ENCODE peak calls at places on chromosomes 13 and 19, in nine cellular contexts. S is NCI-H774; H is neural progenitor cell; Q is HTR-8/SVneo; P is stimulated activated CD4-positive, alpha-beta T cell treated with anti-CD3 and anti-CD28 coated beads, Interleukin-1b, Interleukin-23, amount 100 ng/mL, for 1 hour; W is astrocyte of the spinal cord; B is progenitor cell of endocrine pancreas; I is EH; N is anterior cingulate cortex. U is an unnamed sample.

GRCh38 chr19:1087813-1088418 is 7.3 kb downstream of the POLR2E start:
- DNase-seq in S (no peak), H (no peak), Q (no peak), P (no peak), W (no peak), B (no peak), I (no peak), N (no peak), U (no peak)

GRCh38 chr19:10256551-10256950 is 4.5 kb downstream of the MRPL4 start:
- DNase-seq in S (no peak), H (no peak), Q (no peak), P (no peak), W (no peak), B (no peak), I (no peak), N (no peak), U (no peak)

GRCh38 chr19:40702337-40703012 is 12.0 kb upstream of the NUMBL start:
- DNase-seq in S (no peak), H (peak; percentile 70), Q (no peak), P (no peak), W (peak; percentile 15), B (peak; percentile 35), I (peak; percentile 21), N (peak; percentile 41), U (no peak)

GRCh38 chr13:90839061-90839460 is 508.4 kb upstream of the MIR17HG start:
- DNase-seq in S (no peak), H (no peak), Q (no peak), P (no peak), W (no peak), B (no peak), I (no peak), N (no peak), U (no peak)

GRCh38 chr19:44741841-44742352 is 6.6 kb upstream of the BCL3 start:
- DNase-seq in S (no peak), H (peak; percentile 20), Q (peak; percentile 93), P (no peak), W (peak; percentile 98), B (no peak), I (peak; percentile 100), N (peak; percentile 88), U (peak; percentile 96)

GRCh38 chr13:32837307-32837972 is 178.8 kb upstream of the KL start:
- DNase-seq in S (no peak), H (no peak), Q (no peak), P (no peak), W (no peak), B (no peak), I (no peak), N (no peak), U (no peak)

GRCh38 chr19:34475026-34475974 is 6.3 kb upstream of the WTIP start:
- DNase-seq in S (no peak), H (no peak), Q (no peak), P (no peak), W (peak; percentile 81), B (no peak), I (peak; percentile 92), N (no peak), U (no peak)

GRCh38 chr13:21033224-21033855 is 28.0 kb downstream of the LATS2 start:
- DNase-seq in S (no peak), H (no peak), Q (no peak), P (no peak), W (peak; percentile 62), B (no peak), I (peak; percentile 70), N (no peak), U (no peak)

GRCh38 chr19:49430172-49430677 is 5.0 kb downstream of the GFY start:
- DNase-seq in S (no peak), H (no peak), Q (no peak), P (no peak), W (no peak), B (no peak), I (no peak), N (no peak), U (no peak)

GRCh38 chr13:85597790-85598500 is 201.3 kb downstream of the SLITRK6 start:
- DNase-seq in S (no peak), H (no peak), Q (no peak), P (no peak), W (peak; percentile 42), B (no peak), I (no peak), N (no peak), U (no peak)

GRCh38 chr19:7301525-7301924 is 7.3 kb upstream of the INSR start:
- DNase-seq in S (no peak), H (no peak), Q (no peak), P (no peak), W (no peak), B (no peak), I (no peak), N (no peak), U (no peak)

GRCh38 chr13:113630804-113631203 is 27.2 kb downstream of the ATP4B start:
- DNase-seq in S (peak; percentile 51), H (no peak), Q (no peak), P (no peak), W (no peak), B (no peak), I (no peak), N (no peak), U (no peak)

GRCh38 chr13:113209336-113209879 is at the start of gene CUL4A:
- DNase-seq in S (peak; percentile 94), H (peak; percentile 95), Q (peak; percentile 53), P (peak; percentile 58), W (peak; percentile 70), B (peak; percentile 67), I (peak; percentile 82), N (peak; percentile 57), U (no peak)

U was measured in thoracic aorta.